ENCODE peak calls at places on chromosomes 12 and 14, in seven cellular contexts. G is left lung; E is A673; O is effector memory CD4-positive, alpha-beta T cell; M is astrocyte; T is CD4-positive, alpha-beta memory T cell; U is suprapubic skin. V is an unnamed sample. For H3K36me3, the result is how much of the 10 kb centered on the place peaks cover.

GRCh38 chr14:23008836-23009235 is 1.1 kb downstream of the C14orf93 start:
- DNase-seq in G (no peak), E (peak), O (no peak), M (no peak), T (no peak), U (no peak), V (no peak)

GRCh38 chr12:93050026-93050747 is 121.1 kb upstream of the EEA1 start:
- DNase-seq in G (no peak), E (peak), O (no peak), M (peak), T (no peak), U (no peak), V (no peak)

GRCh38 chr12:10189653-10190052 is 10.8 kb downstream of the TMEM52B start:
- DNase-seq in G (no peak), E (no peak), O (no peak), M (peak), T (no peak), U (no peak), V (peak)

GRCh38 chr12:12859690-12860089 is 31.7 kb upstream of the GPRC5A start:
- DNase-seq in G (no peak), E (no peak), O (no peak), M (peak), T (no peak), U (no peak), V (peak)

GRCh38 chr12:86723326-86723725 is 467.1 kb upstream of the MGAT4C start:
- DNase-seq in G (no peak), E (peak), O (no peak), M (no peak), T (no peak), U (no peak), V (no peak)

GRCh38 chr14:65222434-65222833 is 120.1 kb upstream of the MAX start:
- DNase-seq in G (no peak), E (peak), O (no peak), M (peak), T (peak), U (peak), V (peak)

GRCh38 chr12:114661245-114661644 is 22.7 kb downstream of the TBX3 start:
- DNase-seq in G (no peak), E (no peak), O (no peak), M (no peak), T (no peak), U (no peak), V (peak)

GRCh38 chr14:106586098-106586704 is 1059.8 kb downstream of the TMEM121 start:
- DNase-seq in G (no peak), E (peak), O (peak), M (no peak), T (peak), U (no peak), V (peak)

GRCh38 chr14:35400707-35401421 is 3.7 kb downstream of the NFKBIA start:
- DNase-seq in G (no peak), E (peak), O (peak), M (no peak), T (peak), U (no peak), V (no peak)

GRCh38 chr12:70692681-70693288 is 55.6 kb upstream of the PTPRB start:
- DNase-seq in G (no peak), E (peak), O (no peak), M (peak), T (no peak), U (no peak), V (no peak)

GRCh38 chr14:58238252-58239247 is 6.1 kb upstream of the PSMA3 start:
- DNase-seq in G (no peak), E (no peak), O (no peak), M (peak), T (peak), U (no peak), V (no peak)

GRCh38 chr12:67794151-67794550 is 145.6 kb downstream of the DYRK2 start:
- DNase-seq in G (no peak), E (no peak), O (no peak), M (peak), T (no peak), U (no peak), V (peak)

GRCh38 chr14:22614240-22614799 is 16.2 kb downstream of the ABHD4 start:
- DNase-seq in G (no peak), E (peak), O (no peak), M (peak), T (no peak), U (no peak), V (peak)

GRCh38 chr14:24337144-24337823 is 2.4 kb upstream of the ADCY4 start:
- DNase-seq in G (no peak), E (no peak), O (no peak), M (no peak), T (no peak), U (peak), V (no peak)
- H3K36me3 ChIP-seq in G (under half), E (under half), O (under half), M (under half), T (under half), U (under half), V (under half)

GRCh38 chr14:31128601-31129526 is 78.7 kb downstream of the HECTD1 start:
- DNase-seq in G (no peak), E (no peak), O (no peak), M (no peak), T (no peak), U (no peak), V (no peak)

GRCh38 chr14:31137214-31137889 is 70.2 kb downstream of the HECTD1 start:
- DNase-seq in G (no peak), E (no peak), O (no peak), M (no peak), T (no peak), U (no peak), V (no peak)

GRCh38 chr14:31138301-31138700 is 69.3 kb downstream of the HECTD1 start:
- DNase-seq in G (no peak), E (no peak), O (no peak), M (no peak), T (no peak), U (no peak), V (no peak)

GRCh38 chr14:31127690-31128089 is 79.9 kb downstream of the HECTD1 start:
- DNase-seq in G (no peak), E (no peak), O (peak), M (no peak), T (peak), U (no peak), V (no peak)

GRCh38 chr14:31133133-31133532 is 74.5 kb downstream of the HECTD1 start:
- DNase-seq in G (no peak), E (no peak), O (no peak), M (no peak), T (no peak), U (no peak), V (no peak)
- H3K36me3 ChIP-seq in G (half or more), E (half or more), O (half or more), M (under half), T (under half), U (half or more), V (under half)

DNA sequence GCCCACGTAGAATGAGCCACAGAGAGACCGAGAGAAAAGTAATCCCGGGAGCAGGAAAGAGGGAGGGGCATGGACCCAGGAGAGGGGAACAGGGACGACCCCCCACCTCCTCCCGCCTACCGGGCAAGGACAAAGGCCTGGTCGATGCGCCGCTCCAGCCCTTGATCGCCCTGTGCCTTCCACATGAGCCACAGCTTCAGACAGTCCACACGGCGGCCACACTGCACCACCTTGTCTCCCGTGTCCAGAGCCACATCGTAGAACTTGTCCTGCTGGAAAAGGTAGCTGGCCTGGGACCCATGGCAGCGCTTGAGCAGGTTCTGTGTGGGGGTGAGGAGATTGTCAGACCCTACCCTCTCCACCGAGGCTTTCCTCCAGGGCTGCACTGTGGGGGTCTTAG is 20.5 kb upstream of the ZNF740 start:
- DNase-seq in G (no peak), E (no peak), O (no peak), M (no peak), T (no peak), U (no peak), V (no peak)
- H3K36me3 ChIP-seq in G (under half), E (under half), O (under half), M (under half), T (under half), U (under half), V (under half)

GRCh38 chr12:66137937-66138336 is 7.4 kb upstream of the LLPH start:
- DNase-seq in G (no peak), E (no peak), O (no peak), M (no peak), T (no peak), U (no peak), V (no peak)
- H3K36me3 ChIP-seq in G (half or more), E (half or more), O (under half), M (under half), T (under half), U (half or more), V (half or more)

GRCh38 chr12:123336530-123336929 is 28.1 kb downstream of the SBNO1 start:
- DNase-seq in G (no peak), E (no peak), O (no peak), M (no peak), T (no peak), U (no peak), V (no peak)
- H3K36me3 ChIP-seq in G (half or more), E (half or more), O (under half), M (under half), T (under half), U (half or more), V (half or more)